ENCODE peak calls at places on chromosomes 1 and 21, in four cellular contexts. X, P, S and C are unnamed samples.
A peak's percentile ranks its signal among the peaks of the same experiment; 100 is the strongest.

GRCh38 chr21:42569732-42570301 is 56.2 kb downstream of the SLC37A1 start:
- DNase-seq in X (no peak), P (no peak), S (no peak), C (no peak)

GRCh38 chr1:42442641-42443040 is 13.2 kb downstream of the ZMYND12 start:
- DNase-seq in X (no peak), P (no peak), S (no peak), C (no peak)

GRCh38 chr1:79041666-79042065 is 35.1 kb upstream of the ADGRL4 start:
- DNase-seq in X (peak; percentile 18), P (no peak), S (no peak), C (no peak)

GRCh38 chr1:243924188-243924587 is 74.1 kb upstream of the AKT3 start:
- DNase-seq in X (peak; percentile 89), P (no peak), S (no peak), C (no peak)

GRCh38 chr21:27502801-27503200 is 535.9 kb upstream of the ADAMTS5 start:
- DNase-seq in X (no peak), P (no peak), S (no peak), C (no peak)

GRCh38 chr1:223849855-223850254 is 4.1 kb upstream of the TP53BP2 start:
- DNase-seq in X (no peak), P (no peak), S (no peak), C (no peak)

GRCh38 chr1:17287377-17287776 is 20.6 kb upstream of the PADI4 start:
- DNase-seq in X (peak; percentile 91), P (no peak), S (no peak), C (no peak)

GRCh38 chr1:117096871-117097842 is 24.4 kb downstream of the TRIM45 start:
- DNase-seq in X (peak; percentile 63), P (no peak), S (no peak), C (no peak)

GRCh38 chr1:224203243-224204016 is 20.4 kb downstream of the DEGS1 start:
- DNase-seq in X (peak; percentile 66), P (no peak), S (no peak), C (no peak)

GRCh38 chr1:21292991-21293536 is 2.8 kb upstream of the ECE1 start:
- DNase-seq in X (no peak), P (peak; percentile 10), S (no peak), C (no peak)

GRCh38 chr1:47708658-47709301 is 270.9 kb downstream of the FOXD2 start:
- DNase-seq in X (peak; percentile 23), P (no peak), S (no peak), C (no peak)

GRCh38 chr1:37634554-37635308 is at the start of gene RSPO1:
- DNase-seq in X (peak; percentile 34), P (no peak), S (no peak), C (no peak)

GRCh38 chr1:204868340-204868700 is 2.3 kb upstream of the NFASC start:
- DNase-seq in X (no peak), P (no peak), S (no peak), C (no peak)

GRCh38 chr1:116842654-116843053 is 67.1 kb upstream of the PTGFRN start:
- DNase-seq in X (peak; percentile 9), P (no peak), S (no peak), C (no peak)

GRCh38 chr1:116806245-116806644 is 52.0 kb downstream of the CD2 start:
- DNase-seq in X (no peak), P (no peak), S (no peak), C (no peak)

GRCh38 chr1:87028576-87028975 is 114.1 kb downstream of the HS2ST1 start:
- DNase-seq in X (no peak), P (no peak), S (no peak), C (no peak)

GRCh38 chr1:43241352-43241953 is 28.3 kb upstream of the TMEM125 start:
- DNase-seq in X (peak; percentile 64), P (no peak), S (no peak), C (no peak)

GRCh38 chr1:63662846-63663245 is 69.6 kb downstream of the PGM1 start:
- DNase-seq in X (peak; percentile 84), P (no peak), S (no peak), C (no peak)

GRCh38 chr1:61539720-61540462 is 185.1 kb downstream of the TM2D1 start:
- DNase-seq in X (peak; percentile 72), P (no peak), S (no peak), C (no peak)

GRCh38 chr1:159909381-159909780 is 9.4 kb upstream of the CFAP45 start:
- DNase-seq in X (no peak), P (no peak), S (no peak), C (no peak)

GRCh38 chr1:111354584-111354983 is 63.9 kb downstream of the CHIA start:
- DNase-seq in X (no peak), P (no peak), S (no peak), C (no peak)

GRCh38 chr1:40141878-40142535 is 19.2 kb upstream of the RLF start:
- DNase-seq in X (peak; percentile 34), P (no peak), S (no peak), C (no peak)

GRCh38 chr1:57761628-57762027 is 337.8 kb upstream of the DAB1 start:
- DNase-seq in X (no peak), P (no peak), S (no peak), C (no peak)

GRCh38 chr21:45293214-45293725 is 5.6 kb upstream of the POFUT2 start:
- DNase-seq in X (no peak), P (no peak), S (no peak), C (no peak)

GRCh38 chr21:44322621-44323325 is 16.4 kb downstream of the CFAP410 start:
- DNase-seq in X (no peak), P (no peak), S (no peak), C (no peak)

GRCh38 chr1:17439250-17440073 is at the start of gene RCC2:
- DNase-seq in X (peak; percentile 77), P (peak; percentile 63), S (peak; percentile 51), C (peak; percentile 67)

GRCh38 chr1:169595764-169596711 is 9.8 kb upstream of the F5 start:
- DNase-seq in X (peak; percentile 5), P (no peak), S (no peak), C (peak; percentile 6)

GRCh38 chr1:68028566-68028965 is 21.9 kb downstream of the DIRAS3 start:
- DNase-seq in X (no peak), P (no peak), S (no peak), C (no peak)

GRCh38 chr1:46519209-46519608 is 29.6 kb downstream of the DMBX1 start:
- DNase-seq in X (no peak), P (no peak), S (no peak), C (no peak)

GRCh38 chr21:45539796-45540600 is 2.2 kb downstream of the SLC19A1 start:
- DNase-seq in X (no peak), P (no peak), S (no peak), C (no peak)

GRCh38 chr1:69038379-69038778 is 529.3 kb upstream of the LRRC7 start:
- DNase-seq in X (no peak), P (no peak), S (no peak), C (no peak)

GRCh38 chr1:59007820-59008598 is 224.2 kb upstream of the JUN start:
- DNase-seq in X (no peak), P (no peak), S (no peak), C (peak; percentile 43)

GRCh38 chr1:192045038-192045575 is 113.2 kb upstream of the RGS18 start:
- DNase-seq in X (no peak), P (no peak), S (no peak), C (no peak)